ENCODE peak calls at places on chromosomes 3 and 15, in seven cellular contexts. One of them, this sample, is unnamed.

GRCh38 chr15:70055601-70056051 is 42.1 kb downstream of the TLE3 start:
- DNase-seq in B cell: no peak
- DNase-seq in activated CD4-positive, alpha-beta T cell treated with anti-CD3 and anti-CD28 coated beads, Interleukin-2, amount 50 U/mL, for 1 hour: no peak
- DNase-seq in hepatic stellate cell: no peak
- DNase-seq in stimulated activated CD8-positive, alpha-beta memory T cell treated with anti-CD3 and anti-CD28 coated beads, Interleukin-4, amount 100 ng/mL, for 1 hour: no peak
- DNase-seq in ureter: no peak
- DNase-seq in cerebellum: no peak
- DNase-seq in this sample: no peak

GRCh38 chr15:32148833-32149555 is 118.7 kb downstream of the CHRNA7 start:
- DNase-seq in B cell: no peak
- DNase-seq in activated CD4-positive, alpha-beta T cell treated with anti-CD3 and anti-CD28 coated beads, Interleukin-2, amount 50 U/mL, for 1 hour: no peak
- DNase-seq in hepatic stellate cell: no peak
- DNase-seq in stimulated activated CD8-positive, alpha-beta memory T cell treated with anti-CD3 and anti-CD28 coated beads, Interleukin-4, amount 100 ng/mL, for 1 hour: no peak
- DNase-seq in ureter: no peak
- DNase-seq in cerebellum: no peak
- DNase-seq in this sample: no peak

GRCh38 chr15:78629031-78629715 is 8.4 kb upstream of the CHRNA3 start:
- DNase-seq in B cell: peak
- DNase-seq in activated CD4-positive, alpha-beta T cell treated with anti-CD3 and anti-CD28 coated beads, Interleukin-2, amount 50 U/mL, for 1 hour: no peak
- DNase-seq in hepatic stellate cell: no peak
- DNase-seq in stimulated activated CD8-positive, alpha-beta memory T cell treated with anti-CD3 and anti-CD28 coated beads, Interleukin-4, amount 100 ng/mL, for 1 hour: no peak
- DNase-seq in ureter: no peak
- DNase-seq in cerebellum: no peak
- DNase-seq in this sample: no peak

GRCh38 chr3:99929409-99930139 is 111.9 kb downstream of the CMSS1 start:
- DNase-seq in B cell: no peak
- DNase-seq in activated CD4-positive, alpha-beta T cell treated with anti-CD3 and anti-CD28 coated beads, Interleukin-2, amount 50 U/mL, for 1 hour: no peak
- DNase-seq in hepatic stellate cell: no peak
- DNase-seq in stimulated activated CD8-positive, alpha-beta memory T cell treated with anti-CD3 and anti-CD28 coated beads, Interleukin-4, amount 100 ng/mL, for 1 hour: no peak
- DNase-seq in ureter: peak
- DNase-seq in cerebellum: peak
- DNase-seq in this sample: no peak

GRCh38 chr3:71195492-71195891 is 388.0 kb downstream of the FOXP1 start:
- DNase-seq in B cell: no peak
- DNase-seq in activated CD4-positive, alpha-beta T cell treated with anti-CD3 and anti-CD28 coated beads, Interleukin-2, amount 50 U/mL, for 1 hour: no peak
- DNase-seq in hepatic stellate cell: no peak
- DNase-seq in stimulated activated CD8-positive, alpha-beta memory T cell treated with anti-CD3 and anti-CD28 coated beads, Interleukin-4, amount 100 ng/mL, for 1 hour: no peak
- DNase-seq in ureter: no peak
- DNase-seq in cerebellum: no peak
- DNase-seq in this sample: no peak

GRCh38 chr3:197027151-197027895 is 2.3 kb downstream of the MELTF start:
- DNase-seq in B cell: no peak
- DNase-seq in activated CD4-positive, alpha-beta T cell treated with anti-CD3 and anti-CD28 coated beads, Interleukin-2, amount 50 U/mL, for 1 hour: no peak
- DNase-seq in hepatic stellate cell: peak
- DNase-seq in stimulated activated CD8-positive, alpha-beta memory T cell treated with anti-CD3 and anti-CD28 coated beads, Interleukin-4, amount 100 ng/mL, for 1 hour: no peak
- DNase-seq in ureter: no peak
- DNase-seq in cerebellum: no peak
- DNase-seq in this sample: no peak

GRCh38 chr3:43024183-43024865 is 45.2 kb downstream of the GASK1A start:
- DNase-seq in B cell: no peak
- DNase-seq in activated CD4-positive, alpha-beta T cell treated with anti-CD3 and anti-CD28 coated beads, Interleukin-2, amount 50 U/mL, for 1 hour: peak
- DNase-seq in hepatic stellate cell: no peak
- DNase-seq in stimulated activated CD8-positive, alpha-beta memory T cell treated with anti-CD3 and anti-CD28 coated beads, Interleukin-4, amount 100 ng/mL, for 1 hour: no peak
- DNase-seq in ureter: no peak
- DNase-seq in cerebellum: no peak
- DNase-seq in this sample: no peak

GRCh38 chr15:62071711-62072308 is 5.0 kb downstream of the C2CD4A start:
- DNase-seq in B cell: no peak
- DNase-seq in activated CD4-positive, alpha-beta T cell treated with anti-CD3 and anti-CD28 coated beads, Interleukin-2, amount 50 U/mL, for 1 hour: no peak
- DNase-seq in hepatic stellate cell: peak
- DNase-seq in stimulated activated CD8-positive, alpha-beta memory T cell treated with anti-CD3 and anti-CD28 coated beads, Interleukin-4, amount 100 ng/mL, for 1 hour: no peak
- DNase-seq in ureter: no peak
- DNase-seq in cerebellum: peak
- DNase-seq in this sample: no peak

GRCh38 chr3:21220944-21221343 is 530.1 kb downstream of the ZNF385D start:
- DNase-seq in B cell: no peak
- DNase-seq in activated CD4-positive, alpha-beta T cell treated with anti-CD3 and anti-CD28 coated beads, Interleukin-2, amount 50 U/mL, for 1 hour: no peak
- DNase-seq in hepatic stellate cell: no peak
- DNase-seq in stimulated activated CD8-positive, alpha-beta memory T cell treated with anti-CD3 and anti-CD28 coated beads, Interleukin-4, amount 100 ng/mL, for 1 hour: no peak
- DNase-seq in ureter: no peak
- DNase-seq in cerebellum: no peak
- DNase-seq in this sample: no peak

GRCh38 chr15:95868450-95868849 is 462.1 kb upstream of the NR2F2 start:
- DNase-seq in B cell: no peak
- DNase-seq in activated CD4-positive, alpha-beta T cell treated with anti-CD3 and anti-CD28 coated beads, Interleukin-2, amount 50 U/mL, for 1 hour: no peak
- DNase-seq in hepatic stellate cell: no peak
- DNase-seq in stimulated activated CD8-positive, alpha-beta memory T cell treated with anti-CD3 and anti-CD28 coated beads, Interleukin-4, amount 100 ng/mL, for 1 hour: no peak
- DNase-seq in ureter: no peak
- DNase-seq in cerebellum: no peak
- DNase-seq in this sample: no peak

GRCh38 chr3:134600685-134601502 is 49.9 kb downstream of the KY start:
- DNase-seq in B cell: no peak
- DNase-seq in activated CD4-positive, alpha-beta T cell treated with anti-CD3 and anti-CD28 coated beads, Interleukin-2, amount 50 U/mL, for 1 hour: peak
- DNase-seq in hepatic stellate cell: peak
- DNase-seq in stimulated activated CD8-positive, alpha-beta memory T cell treated with anti-CD3 and anti-CD28 coated beads, Interleukin-4, amount 100 ng/mL, for 1 hour: peak
- DNase-seq in ureter: peak
- DNase-seq in cerebellum: peak
- DNase-seq in this sample: no peak

GRCh38 chr3:57150097-57150496 is 15.1 kb downstream of the IL17RD start:
- DNase-seq in B cell: no peak
- DNase-seq in activated CD4-positive, alpha-beta T cell treated with anti-CD3 and anti-CD28 coated beads, Interleukin-2, amount 50 U/mL, for 1 hour: no peak
- DNase-seq in hepatic stellate cell: no peak
- DNase-seq in stimulated activated CD8-positive, alpha-beta memory T cell treated with anti-CD3 and anti-CD28 coated beads, Interleukin-4, amount 100 ng/mL, for 1 hour: no peak
- DNase-seq in ureter: no peak
- DNase-seq in cerebellum: no peak
- DNase-seq in this sample: no peak

GRCh38 chr3:185280572-185281365 is 26.9 kb upstream of the EHHADH start:
- DNase-seq in B cell: no peak
- DNase-seq in activated CD4-positive, alpha-beta T cell treated with anti-CD3 and anti-CD28 coated beads, Interleukin-2, amount 50 U/mL, for 1 hour: no peak
- DNase-seq in hepatic stellate cell: peak
- DNase-seq in stimulated activated CD8-positive, alpha-beta memory T cell treated with anti-CD3 and anti-CD28 coated beads, Interleukin-4, amount 100 ng/mL, for 1 hour: no peak
- DNase-seq in ureter: no peak
- DNase-seq in cerebellum: no peak
- DNase-seq in this sample: no peak

GRCh38 chr3:39327053-39327745 is 2.3 kb upstream of the CCR8 start:
- DNase-seq in B cell: no peak
- DNase-seq in activated CD4-positive, alpha-beta T cell treated with anti-CD3 and anti-CD28 coated beads, Interleukin-2, amount 50 U/mL, for 1 hour: no peak
- DNase-seq in hepatic stellate cell: no peak
- DNase-seq in stimulated activated CD8-positive, alpha-beta memory T cell treated with anti-CD3 and anti-CD28 coated beads, Interleukin-4, amount 100 ng/mL, for 1 hour: no peak
- DNase-seq in ureter: no peak
- DNase-seq in cerebellum: no peak
- DNase-seq in this sample: no peak

GRCh38 chr15:80530737-80531365 is 126.7 kb downstream of the ARNT2 start:
- DNase-seq in B cell: no peak
- DNase-seq in activated CD4-positive, alpha-beta T cell treated with anti-CD3 and anti-CD28 coated beads, Interleukin-2, amount 50 U/mL, for 1 hour: no peak
- DNase-seq in hepatic stellate cell: peak
- DNase-seq in stimulated activated CD8-positive, alpha-beta memory T cell treated with anti-CD3 and anti-CD28 coated beads, Interleukin-4, amount 100 ng/mL, for 1 hour: no peak
- DNase-seq in ureter: no peak
- DNase-seq in cerebellum: peak
- DNase-seq in this sample: no peak

GRCh38 chr15:55791576-55792400 is 48.8 kb upstream of the PRTG start:
- DNase-seq in B cell: no peak
- DNase-seq in activated CD4-positive, alpha-beta T cell treated with anti-CD3 and anti-CD28 coated beads, Interleukin-2, amount 50 U/mL, for 1 hour: no peak
- DNase-seq in hepatic stellate cell: peak
- DNase-seq in stimulated activated CD8-positive, alpha-beta memory T cell treated with anti-CD3 and anti-CD28 coated beads, Interleukin-4, amount 100 ng/mL, for 1 hour: no peak
- DNase-seq in ureter: no peak
- DNase-seq in cerebellum: no peak
- DNase-seq in this sample: no peak

GRCh38 chr3:46862689-46863020 is 589 bp downstream of the MYL3 start:
- DNase-seq in B cell: peak
- DNase-seq in activated CD4-positive, alpha-beta T cell treated with anti-CD3 and anti-CD28 coated beads, Interleukin-2, amount 50 U/mL, for 1 hour: no peak
- DNase-seq in hepatic stellate cell: no peak
- DNase-seq in stimulated activated CD8-positive, alpha-beta memory T cell treated with anti-CD3 and anti-CD28 coated beads, Interleukin-4, amount 100 ng/mL, for 1 hour: no peak
- DNase-seq in ureter: no peak
- DNase-seq in cerebellum: no peak
- DNase-seq in this sample: no peak

GRCh38 chr3:196016485-196016884 is 65.4 kb downstream of the TFRC start:
- DNase-seq in B cell: no peak
- DNase-seq in activated CD4-positive, alpha-beta T cell treated with anti-CD3 and anti-CD28 coated beads, Interleukin-2, amount 50 U/mL, for 1 hour: no peak
- DNase-seq in hepatic stellate cell: peak
- DNase-seq in stimulated activated CD8-positive, alpha-beta memory T cell treated with anti-CD3 and anti-CD28 coated beads, Interleukin-4, amount 100 ng/mL, for 1 hour: no peak
- DNase-seq in ureter: no peak
- DNase-seq in cerebellum: no peak
- DNase-seq in this sample: no peak

This sample was measured in omental fat pad.